ENCODE peak calls at places on chromosomes 13 and 19, in seven cellular contexts. C is cardiac muscle cell, Z is Calu3, X is Panc1, E is B cell, F is colonic mucosa, T is prostate gland. K is an unnamed sample.

GRCh38 chr19:55452381-55453325 is 8.8 kb downstream of the ISOC2 start:
- DNase-seq in C (peak), Z (no peak), X (no peak), E (peak), F (peak), T (peak), K (peak)

GRCh38 chr19:1223018-1223855 is 14.6 kb downstream of the CBARP start:
- DNase-seq in C (peak), Z (peak), X (no peak), E (peak), F (no peak), T (no peak), K (no peak)

GRCh38 chr13:114112826-114113322 is 19.5 kb downstream of the RASA3 start:
- DNase-seq in C (no peak), Z (no peak), X (no peak), E (no peak), F (no peak), T (no peak), K (no peak)

GRCh38 chr19:4094761-4095487 is 28.2 kb upstream of the ZBTB7A start:
- DNase-seq in C (no peak), Z (no peak), X (no peak), E (no peak), F (peak), T (peak), K (no peak)

GRCh38 chr13:97328222-97328790 is 105.7 kb upstream of the RAP2A start:
- DNase-seq in C (peak), Z (no peak), X (no peak), E (no peak), F (no peak), T (no peak), K (peak)

GRCh38 chr19:45100797-45101196 is 7.8 kb downstream of the PPP1R37 start:
- DNase-seq in C (no peak), Z (peak), X (no peak), E (no peak), F (no peak), T (no peak), K (peak)

GRCh38 chr13:60511637-60512036 is 114.6 kb downstream of the TDRD3 start:
- DNase-seq in C (peak), Z (no peak), X (no peak), E (no peak), F (no peak), T (no peak), K (no peak)

GRCh38 chr13:27370305-27370853 is 54.0 kb upstream of the GTF3A start:
- DNase-seq in C (no peak), Z (no peak), X (no peak), E (no peak), F (no peak), T (no peak), K (peak)

GRCh38 chr19:31317542-31317941 is 31.7 kb downstream of the TSHZ3 start:
- DNase-seq in C (no peak), Z (no peak), X (no peak), E (no peak), F (no peak), T (no peak), K (no peak)

GRCh38 chr19:54434862-54435174 is 14.2 kb upstream of the LENG8 start:
- DNase-seq in C (no peak), Z (no peak), X (no peak), E (no peak), F (no peak), T (no peak), K (no peak)

GRCh38 chr13:32036131-32036695 is 4.6 kb downstream of the FRY start:
- DNase-seq in C (no peak), Z (no peak), X (no peak), E (no peak), F (peak), T (no peak), K (no peak)

GRCh38 chr19:40603071-40603718 is 2.0 kb downstream of the LTBP4 start:
- DNase-seq in C (peak), Z (no peak), X (no peak), E (no peak), F (peak), T (no peak), K (peak)

GRCh38 chr19:17292301-17293074 is 10.7 kb downstream of the ABHD8 start:
- DNase-seq in C (peak), Z (peak), X (peak), E (peak), F (peak), T (peak), K (peak)

GRCh38 chr19:16590876-16591802 is 18.9 kb upstream of the SLC35E1 start:
- DNase-seq in C (no peak), Z (no peak), X (no peak), E (no peak), F (no peak), T (no peak), K (no peak)

GRCh38 chr13:98405690-98406344 is 171.1 kb downstream of the STK24 start:
- DNase-seq in C (no peak), Z (no peak), X (no peak), E (no peak), F (no peak), T (no peak), K (no peak)

GRCh38 chr13:22793598-22794134 is 387.1 kb upstream of the SGCG start:
- DNase-seq in C (no peak), Z (peak), X (no peak), E (no peak), F (no peak), T (no peak), K (no peak)

GRCh38 chr13:113927661-113928581 is 46.0 kb downstream of the C13orf46 start:
- DNase-seq in C (peak), Z (no peak), X (no peak), E (no peak), F (no peak), T (no peak), K (peak)

GRCh38 chr13:110640591-110641029 is 25.3 kb downstream of the NAXD start:
- DNase-seq in C (no peak), Z (no peak), X (no peak), E (no peak), F (no peak), T (no peak), K (no peak)

GRCh38 chr19:56927791-56928207 is 87.3 kb upstream of the PEG3 start:
- DNase-seq in C (no peak), Z (no peak), X (no peak), E (no peak), F (no peak), T (no peak), K (no peak)

GRCh38 chr13:94968040-94968756 is 255.9 kb upstream of the SOX21 start:
- DNase-seq in C (peak), Z (no peak), X (no peak), E (no peak), F (no peak), T (no peak), K (no peak)

GRCh38 chr19:53877361-53877766 is 4.6 kb upstream of the PRKCG start:
- DNase-seq in C (peak), Z (no peak), X (no peak), E (no peak), F (no peak), T (no peak), K (peak)

GRCh38 chr13:75938811-75939525 is 302.8 kb downstream of the LMO7 start:
- DNase-seq in C (peak), Z (no peak), X (no peak), E (no peak), F (no peak), T (no peak), K (no peak)

GRCh38 chr19:45747513-45747912 is 14.3 kb downstream of the MEIOSIN start:
- DNase-seq in C (no peak), Z (no peak), X (no peak), E (no peak), F (no peak), T (no peak), K (no peak)

GRCh38 chr13:44181938-44182337 is 191.7 kb upstream of the SERP2 start:
- DNase-seq in C (no peak), Z (no peak), X (no peak), E (no peak), F (no peak), T (no peak), K (no peak)

DNA sequence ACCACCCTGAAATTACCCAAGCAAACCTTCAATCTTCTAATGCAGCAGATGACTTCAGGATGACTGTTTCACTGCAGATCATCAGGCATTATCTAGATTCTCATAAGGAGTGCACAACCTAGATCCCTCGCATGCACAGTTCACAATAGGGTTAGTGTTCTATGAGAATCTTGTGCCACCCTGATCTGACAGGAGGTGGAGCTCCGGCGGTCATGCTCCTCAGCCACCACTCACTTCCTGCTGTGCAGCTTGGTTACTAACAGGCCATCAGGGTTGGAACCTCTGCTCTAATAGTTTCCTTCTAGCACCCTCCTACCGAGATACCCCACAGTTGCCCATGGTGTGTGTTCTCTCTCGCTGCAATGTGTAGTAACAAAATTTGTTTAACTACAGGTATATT is 442.8 kb downstream of the FGF14 start:
- DNase-seq in C (no peak), Z (peak), X (no peak), E (no peak), F (no peak), T (no peak), K (no peak)
- TF ChIP-seq CTCF in C (no peak), Z (no peak), X (no peak), E (no peak), F (no peak), T (no peak), K (no peak)

GRCh38 chr19:50511069-50511822 is at the start of gene JOSD2:
- DNase-seq in C (peak), Z (peak), X (peak), E (peak), F (peak), T (peak), K (peak)
- TF ChIP-seq CTCF in C (no peak), Z (no peak), X (no peak), E (no peak), F (no peak), T (peak), K (peak)

GRCh38 chr13:52846567-52847321 is 1.7 kb downstream of the PCDH8 start:
- DNase-seq in C (peak), Z (no peak), X (no peak), E (peak), F (peak), T (peak), K (no peak)
- TF ChIP-seq CTCF in C (peak), Z (no peak), X (no peak), E (no peak), F (no peak), T (peak), K (no peak)

GRCh38 chr19:33333615-33334014 is 31.3 kb upstream of the CEBPA start:
- DNase-seq in C (no peak), Z (no peak), X (no peak), E (no peak), F (no peak), T (no peak), K (no peak)
- TF ChIP-seq CTCF in C (no peak), Z (no peak), X (no peak), E (no peak), F (no peak), T (no peak), K (no peak)

DNA sequence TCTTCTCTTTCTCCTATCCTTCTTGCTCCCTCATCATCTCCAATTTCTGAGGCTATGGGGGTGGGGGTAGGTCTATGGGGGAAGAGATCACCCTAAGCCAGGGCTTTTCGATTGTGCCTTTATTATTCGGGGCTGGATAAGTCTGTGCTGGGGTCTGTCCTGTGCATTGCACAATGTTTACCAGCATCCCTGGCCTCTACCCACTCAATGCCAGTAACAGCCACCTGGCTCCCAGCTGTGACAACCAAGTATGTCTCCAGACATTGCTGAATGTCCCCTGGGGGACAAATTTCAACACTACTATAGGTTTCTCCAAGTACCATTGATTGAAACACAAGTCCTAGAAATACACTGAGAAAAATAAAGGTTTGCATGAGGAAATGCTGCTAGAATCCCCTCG is 13.2 kb downstream of the CBY2 start:
- DNase-seq in C (no peak), Z (no peak), X (no peak), E (no peak), F (no peak), T (no peak), K (no peak)
- TF ChIP-seq CTCF in C (no peak), Z (no peak), X (no peak), E (no peak), F (no peak), T (no peak), K (no peak)

GRCh38 chr13:96141032-96141431 is 51.1 kb downstream of the HS6ST3 start:
- DNase-seq in C (peak), Z (no peak), X (peak), E (no peak), F (no peak), T (no peak), K (no peak)
- TF ChIP-seq CTCF in C (peak), Z (no peak), X (peak), E (no peak), F (no peak), T (peak), K (peak)

GRCh38 chr19:38653028-38653571 is 5.7 kb downstream of the ACTN4 start:
- DNase-seq in C (peak), Z (peak), X (no peak), E (no peak), F (peak), T (no peak), K (peak)
- TF ChIP-seq CTCF in C (no peak), Z (no peak), X (no peak), E (no peak), F (no peak), T (no peak), K (no peak)

DNA sequence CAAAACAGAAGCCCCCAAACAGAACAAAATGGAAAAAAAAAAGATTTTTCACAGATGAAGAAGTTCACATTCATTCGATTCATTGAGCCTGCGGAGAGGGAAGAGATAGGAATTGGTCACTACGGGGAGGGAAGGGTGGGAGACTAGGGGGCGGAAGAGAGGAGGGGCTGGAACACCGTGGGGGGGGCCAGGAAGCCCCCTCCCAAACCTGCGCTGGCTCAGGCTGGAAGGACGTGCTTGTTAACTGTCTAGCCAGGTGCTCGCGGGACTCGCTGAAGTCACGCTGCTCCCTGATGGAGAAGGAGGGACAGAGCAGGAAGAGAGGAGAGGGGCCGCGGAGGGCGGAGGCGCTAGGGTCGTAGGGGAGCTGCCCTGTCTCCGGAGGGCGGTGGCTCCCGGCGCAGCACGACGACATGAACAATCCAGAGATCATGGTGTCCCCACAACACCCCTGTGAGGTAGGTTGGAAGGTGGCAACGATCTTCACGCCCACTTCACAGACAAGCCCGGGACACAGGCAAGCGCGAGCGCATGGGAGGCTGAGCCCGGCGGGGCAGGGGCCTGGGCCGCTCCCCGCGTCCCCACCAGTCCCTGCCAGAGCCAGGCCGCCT is 10.5 kb downstream of the KHSRP start:
- DNase-seq in C (no peak), Z (no peak), X (no peak), E (peak), F (no peak), T (no peak), K (no peak)
- TF ChIP-seq CTCF in C (no peak), Z (no peak), X (no peak), E (no peak), F (no peak), T (no peak), K (no peak)

DNA sequence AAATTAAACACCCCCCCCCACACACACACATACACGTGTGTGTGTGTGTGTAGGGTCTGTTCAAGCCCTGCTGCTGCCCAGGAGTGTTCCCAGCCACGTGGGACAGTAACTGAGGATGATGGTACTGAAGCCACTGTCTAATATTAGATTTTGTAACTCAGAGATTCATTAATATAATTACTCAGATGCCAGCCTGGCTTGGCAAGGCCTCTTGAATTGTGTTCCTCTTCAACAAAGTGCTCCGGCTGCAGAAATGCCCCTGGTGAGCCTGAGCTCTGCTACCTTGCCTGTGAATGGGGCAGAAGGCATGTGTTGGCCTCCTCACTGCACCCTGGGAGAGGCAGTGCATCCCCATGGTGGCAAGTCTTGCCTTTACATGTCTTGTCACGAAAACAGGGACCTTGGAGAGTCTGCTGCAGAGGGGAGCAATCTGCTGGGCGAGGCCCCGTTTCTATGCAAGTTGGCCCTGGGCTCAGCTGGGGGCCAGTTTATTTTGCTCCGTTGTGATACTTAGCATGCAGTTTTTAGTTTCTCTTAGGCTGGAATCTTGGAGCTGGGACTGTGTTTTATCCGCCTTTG is 44.0 kb downstream of the NFIX start:
- DNase-seq in C (no peak), Z (no peak), X (no peak), E (no peak), F (no peak), T (no peak), K (no peak)
- TF ChIP-seq CTCF in C (no peak), Z (no peak), X (no peak), E (no peak), F (no peak), T (no peak), K (no peak)